ENCODE peak calls at places on chromosomes 2 and 18, in seven cellular contexts. Z is AG10803; J is activated CD8-positive, alpha-beta memory T cell treated with anti-CD3 and anti-CD28 coated beads for 48 hours; K is HTR-8/SVneo; E is cerebellar cortex; H is myocyte; B is activated T-helper 9 cell treated with anti-CD3 and anti-CD28 coated beads, Interleukin-2, amount 50 U/mL, for 16 hours. G is an unnamed sample.
A peak's percentile ranks its signal among the peaks of the same experiment; 100 is the strongest.

GRCh38 chr2:69743847-69744264 is 1.9 kb downstream of the ANXA4 start:
- DNase-seq in Z (no peak), J (no peak), E (no peak), K (no peak), B (no peak), H (no peak), G (no peak)

GRCh38 chr2:226661789-226662545 is 137.7 kb downstream of the IRS1 start:
- DNase-seq in Z (peak; percentile 97), K (peak; percentile 76), J (no peak), H (peak; percentile 83), E (no peak), B (no peak), G (peak; percentile 90)

GRCh38 chr2:203878060-203878459 is 10.5 kb downstream of the CTLA4 start:
- DNase-seq in Z (peak; percentile 26), B (no peak), H (no peak), J (no peak), K (no peak), E (no peak), G (peak; percentile 40)

GRCh38 chr2:163735692-163736432 is at the start of gene FIGN:
- DNase-seq in J (no peak), H (peak; percentile 95), B (no peak), Z (peak; percentile 92), E (peak; percentile 71), K (peak; percentile 60), G (peak; percentile 93)

GRCh38 chr18:21912339-21913239 is 172.0 kb downstream of the MIB1 start:
- DNase-seq in J (no peak), E (peak; percentile 3), B (no peak), H (no peak), Z (no peak), K (no peak), G (no peak)

GRCh38 chr2:138084206-138084605 is 119.9 kb downstream of the HNMT start:
- DNase-seq in Z (no peak), K (no peak), H (no peak), B (no peak), J (no peak), E (no peak), G (no peak)

GRCh38 chr18:63994783-63995399 is 25.0 kb downstream of the SERPINB8 start:
- DNase-seq in E (peak; percentile 67), K (peak; percentile 37), B (no peak), H (peak; percentile 66), Z (peak; percentile 67), J (no peak), G (peak; percentile 57)

GRCh38 chr2:95076705-95077520 is 44.7 kb downstream of the MRPS5 start:
- DNase-seq in H (peak; percentile 60), B (peak; percentile 83), Z (peak; percentile 25), K (peak; percentile 83), J (peak; percentile 66), E (peak; percentile 62), G (peak; percentile 23)

GRCh38 chr2:179449010-179449409 is 184.4 kb upstream of the SESTD1 start:
- DNase-seq in K (no peak), B (no peak), E (no peak), H (no peak), Z (no peak), J (no peak), G (no peak)

GRCh38 chr2:235077046-235077445 is 125.2 kb downstream of the SH3BP4 start:
- DNase-seq in H (no peak), K (no peak), J (no peak), B (no peak), Z (peak; percentile 40), E (no peak), G (no peak)

GRCh38 chr2:60515751-60516226 is 37.7 kb downstream of the BCL11A start:
- DNase-seq in B (no peak), J (no peak), H (no peak), Z (peak; percentile 93), K (peak; percentile 55), E (no peak), G (no peak)